ENCODE peak calls at places on chromosomes 2 and 18, in seven cellular contexts. One of them, this sample, is unnamed.

GRCh38 chr18:54392621-54393023 is 34.9 kb downstream of the C18orf54 start:
- DNase-seq in psoas muscle: no peak
- DNase-seq in uterus: no peak
- DNase-seq in aorta: no peak
- DNase-seq in stomach: no peak
- DNase-seq in choroid plexus epithelial cell: peak; percentile 85
- DNase-seq in right atrium auricular region: no peak
- DNase-seq in this sample: no peak

GRCh38 chr2:213306320-213306942 is 22.2 kb downstream of the SPAG16 start:
- DNase-seq in psoas muscle: no peak
- DNase-seq in uterus: no peak
- DNase-seq in aorta: peak; percentile 50
- DNase-seq in stomach: peak; percentile 44
- DNase-seq in choroid plexus epithelial cell: peak; percentile 85
- DNase-seq in right atrium auricular region: no peak
- DNase-seq in this sample: no peak

GRCh38 chr2:144826105-144826504 is 306.2 kb upstream of the ZEB2 start:
- DNase-seq in psoas muscle: no peak
- DNase-seq in uterus: no peak
- DNase-seq in aorta: no peak
- DNase-seq in stomach: no peak
- DNase-seq in choroid plexus epithelial cell: no peak
- DNase-seq in right atrium auricular region: no peak
- DNase-seq in this sample: no peak

GRCh38 chr2:178761759-178762371 is 45.4 kb downstream of the TTN start:
- DNase-seq in psoas muscle: no peak
- DNase-seq in uterus: no peak
- DNase-seq in aorta: no peak
- DNase-seq in stomach: no peak
- DNase-seq in choroid plexus epithelial cell: peak; percentile 72
- DNase-seq in right atrium auricular region: no peak
- DNase-seq in this sample: no peak

GRCh38 chr2:2890246-2890645 is 487.4 kb downstream of the EIPR1 start:
- DNase-seq in psoas muscle: no peak
- DNase-seq in uterus: no peak
- DNase-seq in aorta: no peak
- DNase-seq in stomach: no peak
- DNase-seq in choroid plexus epithelial cell: no peak
- DNase-seq in right atrium auricular region: no peak
- DNase-seq in this sample: no peak

GRCh38 chr18:48347756-48348326 is 61.3 kb downstream of the ZBTB7C start:
- DNase-seq in psoas muscle: no peak
- DNase-seq in uterus: no peak
- DNase-seq in aorta: no peak
- DNase-seq in stomach: no peak
- DNase-seq in choroid plexus epithelial cell: no peak
- DNase-seq in right atrium auricular region: no peak
- DNase-seq in this sample: no peak

GRCh38 chr18:9782073-9782857 is 74.2 kb downstream of the RAB31 start:
- DNase-seq in psoas muscle: no peak
- DNase-seq in uterus: peak; percentile 31
- DNase-seq in aorta: no peak
- DNase-seq in stomach: no peak
- DNase-seq in choroid plexus epithelial cell: peak; percentile 94
- DNase-seq in right atrium auricular region: no peak
- DNase-seq in this sample: no peak

GRCh38 chr2:152577611-152578010 is 139.7 kb downstream of the PRPF40A start:
- DNase-seq in psoas muscle: no peak
- DNase-seq in uterus: no peak
- DNase-seq in aorta: no peak
- DNase-seq in stomach: no peak
- DNase-seq in choroid plexus epithelial cell: peak; percentile 47
- DNase-seq in right atrium auricular region: no peak
- DNase-seq in this sample: no peak

GRCh38 chr2:188295067-188295685 is 3.5 kb downstream of the GULP1 start:
- DNase-seq in psoas muscle: no peak
- DNase-seq in uterus: no peak
- DNase-seq in aorta: no peak
- DNase-seq in stomach: no peak
- DNase-seq in choroid plexus epithelial cell: no peak
- DNase-seq in right atrium auricular region: no peak
- DNase-seq in this sample: no peak

GRCh38 chr18:10030816-10031541 is 117.2 kb downstream of the VAPA start:
- DNase-seq in psoas muscle: no peak
- DNase-seq in uterus: peak; percentile 58
- DNase-seq in aorta: no peak
- DNase-seq in stomach: no peak
- DNase-seq in choroid plexus epithelial cell: no peak
- DNase-seq in right atrium auricular region: no peak
- DNase-seq in this sample: no peak

GRCh38 chr2:215554689-215555088 is 118.8 kb upstream of the FN1 start:
- DNase-seq in psoas muscle: no peak
- DNase-seq in uterus: no peak
- DNase-seq in aorta: no peak
- DNase-seq in stomach: no peak
- DNase-seq in choroid plexus epithelial cell: no peak
- DNase-seq in right atrium auricular region: no peak
- DNase-seq in this sample: no peak

GRCh38 chr18:8946046-8946838 is 156.3 kb upstream of the NDUFV2 start:
- DNase-seq in psoas muscle: no peak
- DNase-seq in uterus: no peak
- DNase-seq in aorta: no peak
- DNase-seq in stomach: no peak
- DNase-seq in choroid plexus epithelial cell: peak; percentile 97
- DNase-seq in right atrium auricular region: no peak
- DNase-seq in this sample: no peak

GRCh38 chr2:229410946-229411345 is 139.9 kb upstream of the PID1 start:
- DNase-seq in psoas muscle: no peak
- DNase-seq in uterus: no peak
- DNase-seq in aorta: no peak
- DNase-seq in stomach: no peak
- DNase-seq in choroid plexus epithelial cell: no peak
- DNase-seq in right atrium auricular region: no peak
- DNase-seq in this sample: no peak

GRCh38 chr18:72847134-72847533 is 20.7 kb downstream of the NETO1 start:
- DNase-seq in psoas muscle: no peak
- DNase-seq in uterus: no peak
- DNase-seq in aorta: no peak
- DNase-seq in stomach: no peak
- DNase-seq in choroid plexus epithelial cell: no peak
- DNase-seq in right atrium auricular region: no peak
- DNase-seq in this sample: no peak

GRCh38 chr2:101466426-101466825 is 8.5 kb downstream of the RFX8 start:
- DNase-seq in psoas muscle: no peak
- DNase-seq in uterus: no peak
- DNase-seq in aorta: no peak
- DNase-seq in stomach: no peak
- DNase-seq in choroid plexus epithelial cell: no peak
- DNase-seq in right atrium auricular region: no peak
- DNase-seq in this sample: peak; percentile 11

GRCh38 chr18:46412831-46413371 is 244.1 kb downstream of the LOXHD1 start:
- DNase-seq in psoas muscle: no peak
- DNase-seq in uterus: no peak
- DNase-seq in aorta: no peak
- DNase-seq in stomach: no peak
- DNase-seq in choroid plexus epithelial cell: peak; percentile 36
- DNase-seq in right atrium auricular region: no peak
- DNase-seq in this sample: no peak
- H3K4me3 ChIP-seq in psoas muscle: peak overlapping the region; percentile 8
- H3K4me3 ChIP-seq in uterus: no peak overlapping the region
- H3K4me3 ChIP-seq in aorta: no peak overlapping the region
- H3K4me3 ChIP-seq in stomach: no peak overlapping the region
- H3K4me3 ChIP-seq in choroid plexus epithelial cell: no peak overlapping the region
- H3K4me3 ChIP-seq in right atrium auricular region: no peak overlapping the region
- H3K4me3 ChIP-seq in this sample: no peak overlapping the region

GRCh38 chr2:111022630-111023029 is 98.1 kb upstream of the BCL2L11 start:
- DNase-seq in psoas muscle: no peak
- DNase-seq in uterus: no peak
- DNase-seq in aorta: no peak
- DNase-seq in stomach: no peak
- DNase-seq in choroid plexus epithelial cell: no peak
- DNase-seq in right atrium auricular region: peak; percentile 52
- DNase-seq in this sample: peak; percentile 25

GRCh38 chr2:111029135-111029927 is 91.4 kb upstream of the BCL2L11 start:
- DNase-seq in psoas muscle: no peak
- DNase-seq in uterus: no peak
- DNase-seq in aorta: no peak
- DNase-seq in stomach: peak; percentile 25
- DNase-seq in choroid plexus epithelial cell: no peak
- DNase-seq in right atrium auricular region: peak; percentile 9
- DNase-seq in this sample: peak; percentile 86

GRCh38 chr2:111028720-111029119 is 92.0 kb upstream of the BCL2L11 start:
- DNase-seq in psoas muscle: no peak
- DNase-seq in uterus: no peak
- DNase-seq in aorta: no peak
- DNase-seq in stomach: peak; percentile 23
- DNase-seq in choroid plexus epithelial cell: peak; percentile 4
- DNase-seq in right atrium auricular region: peak; percentile 18
- DNase-seq in this sample: no peak

GRCh38 chr2:111024496-111024895 is 96.2 kb upstream of the BCL2L11 start:
- DNase-seq in psoas muscle: no peak
- DNase-seq in uterus: no peak
- DNase-seq in aorta: no peak
- DNase-seq in stomach: no peak
- DNase-seq in choroid plexus epithelial cell: no peak
- DNase-seq in right atrium auricular region: no peak
- DNase-seq in this sample: peak; percentile 73

DNA sequence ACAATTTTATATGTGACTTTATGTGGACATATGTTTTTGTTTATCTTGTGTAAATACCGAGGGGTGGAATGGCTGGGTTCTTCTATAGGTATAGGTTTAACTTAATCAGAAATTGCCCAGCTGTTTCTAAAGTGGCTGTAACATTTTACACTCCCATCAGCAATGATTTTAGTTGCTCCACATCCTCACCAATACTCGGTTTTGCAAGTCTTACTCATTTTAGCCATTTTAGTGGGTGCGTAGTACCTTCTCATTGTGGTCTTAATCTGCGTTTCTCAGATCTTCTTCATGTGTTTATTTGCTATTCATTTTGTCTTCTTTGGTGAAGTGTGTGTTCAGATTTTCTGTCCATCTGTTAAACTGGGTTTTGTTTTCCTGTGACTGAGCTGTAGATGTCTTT is 95.4 kb upstream of the BCL2L11 start:
- DNase-seq in psoas muscle: no peak
- DNase-seq in uterus: no peak
- DNase-seq in aorta: no peak
- DNase-seq in stomach: no peak
- DNase-seq in choroid plexus epithelial cell: no peak
- DNase-seq in right atrium auricular region: no peak
- DNase-seq in this sample: no peak
- H3K4me3 ChIP-seq in psoas muscle: no peak overlapping the region
- H3K4me3 ChIP-seq in uterus: no peak overlapping the region
- H3K4me3 ChIP-seq in aorta: no peak overlapping the region
- H3K4me3 ChIP-seq in stomach: no peak overlapping the region
- H3K4me3 ChIP-seq in choroid plexus epithelial cell: no peak overlapping the region
- H3K4me3 ChIP-seq in right atrium auricular region: no peak overlapping the region
- H3K4me3 ChIP-seq in this sample: no peak overlapping the region

GRCh38 chr2:56118474-56118873 is 65.3 kb upstream of the CCDC85A start:
- DNase-seq in psoas muscle: no peak
- DNase-seq in uterus: no peak
- DNase-seq in aorta: no peak
- DNase-seq in stomach: no peak
- DNase-seq in choroid plexus epithelial cell: no peak
- DNase-seq in right atrium auricular region: no peak
- DNase-seq in this sample: no peak
- H3K4me3 ChIP-seq in psoas muscle: no peak overlapping the region
- H3K4me3 ChIP-seq in uterus: no peak overlapping the region
- H3K4me3 ChIP-seq in aorta: no peak overlapping the region
- H3K4me3 ChIP-seq in stomach: no peak overlapping the region
- H3K4me3 ChIP-seq in choroid plexus epithelial cell: no peak overlapping the region
- H3K4me3 ChIP-seq in right atrium auricular region: no peak overlapping the region
- H3K4me3 ChIP-seq in this sample: no peak overlapping the region

DNA sequence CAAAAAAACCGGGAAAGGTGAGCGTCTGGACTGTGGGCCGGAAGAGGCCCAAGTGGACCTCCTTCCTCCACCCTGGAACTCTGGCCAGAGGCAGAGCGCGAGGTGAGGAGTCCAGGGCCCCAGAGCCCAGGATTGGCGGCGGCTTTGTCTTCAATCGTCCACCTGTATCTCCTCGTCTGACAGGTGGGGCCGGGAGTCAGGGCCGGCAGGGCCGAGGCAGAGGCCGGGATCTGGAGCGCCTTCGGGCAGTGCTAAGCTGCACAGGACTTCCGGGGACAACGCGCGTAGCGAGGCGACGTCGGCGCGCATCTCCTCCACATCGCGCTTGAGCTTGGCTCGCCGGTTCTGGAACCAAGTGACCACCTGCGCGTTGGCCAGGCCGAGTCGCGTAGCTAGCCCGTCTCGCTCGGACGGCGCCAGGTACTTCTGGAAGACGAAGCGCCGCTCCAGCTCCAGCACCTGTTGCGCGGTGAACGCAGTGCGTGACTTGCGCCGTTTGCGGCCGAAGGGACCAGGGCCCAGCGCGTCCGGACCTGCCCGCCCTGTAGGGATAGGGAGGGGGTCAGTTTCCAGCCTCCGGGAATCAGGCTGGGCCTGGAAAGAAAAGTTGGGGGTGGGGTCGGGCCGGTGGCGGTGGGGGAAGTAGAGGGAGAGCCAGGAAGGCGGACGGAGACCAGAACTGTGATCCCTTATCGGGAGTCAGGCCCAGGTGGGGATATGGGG is 1.5 kb downstream of the LBX2 start:
- DNase-seq in psoas muscle: no peak
- DNase-seq in uterus: no peak
- DNase-seq in aorta: peak; percentile 70
- DNase-seq in stomach: peak; percentile 34
- DNase-seq in choroid plexus epithelial cell: no peak
- DNase-seq in right atrium auricular region: no peak
- DNase-seq in this sample: peak; percentile 74
- H3K4me3 ChIP-seq in psoas muscle: peak overlapping the region; percentile 59
- H3K4me3 ChIP-seq in uterus: no peak overlapping the region
- H3K4me3 ChIP-seq in aorta: no peak overlapping the region
- H3K4me3 ChIP-seq in stomach: peak overlapping the region; percentile 42
- H3K4me3 ChIP-seq in choroid plexus epithelial cell: peak overlapping the region; percentile 35
- H3K4me3 ChIP-seq in right atrium auricular region: peak overlapping the region; percentile 9
- H3K4me3 ChIP-seq in this sample: no peak overlapping the region

DNA sequence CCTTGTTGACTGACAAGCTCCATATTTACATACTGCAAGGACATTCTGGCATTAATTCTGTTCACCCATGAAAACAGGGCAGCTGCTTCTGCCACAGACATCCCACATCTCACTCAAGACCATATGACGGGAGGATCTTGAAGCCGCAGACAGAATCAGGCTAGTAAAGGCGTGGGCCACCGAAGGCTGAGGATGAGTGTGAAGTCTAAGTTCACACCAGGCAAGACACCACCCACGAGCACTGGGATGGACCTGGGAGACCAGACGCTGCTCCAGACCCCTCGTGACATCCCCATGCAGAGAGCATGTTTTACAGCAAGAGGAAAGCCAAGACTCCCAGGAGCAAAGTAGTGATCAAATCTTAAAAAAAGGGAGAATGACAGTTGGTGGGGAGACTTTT is 3.2 kb downstream of the FHL2 start:
- DNase-seq in psoas muscle: no peak
- DNase-seq in uterus: no peak
- DNase-seq in aorta: no peak
- DNase-seq in stomach: no peak
- DNase-seq in choroid plexus epithelial cell: peak; percentile 40
- DNase-seq in right atrium auricular region: peak; percentile 54
- DNase-seq in this sample: no peak
- H3K4me3 ChIP-seq in psoas muscle: peak overlapping the region; percentile 97
- H3K4me3 ChIP-seq in uterus: peak overlapping the region; percentile 67
- H3K4me3 ChIP-seq in aorta: no peak overlapping the region
- H3K4me3 ChIP-seq in stomach: peak overlapping the region; percentile 61
- H3K4me3 ChIP-seq in choroid plexus epithelial cell: peak overlapping the region; percentile 100
- H3K4me3 ChIP-seq in right atrium auricular region: no peak overlapping the region
- H3K4me3 ChIP-seq in this sample: no peak overlapping the region